ENCODE peak calls at places on chromosomes 3 and 15, in nine cellular contexts. Z, T, P, N, H, V, L, E and K are unnamed samples.

GRCh38 chr3:11507719-11508118 is 136.0 kb downstream of the VGLL4 start:
- DNase-seq in Z (no peak), T (no peak), P (peak), N (no peak), H (no peak), V (no peak), L (no peak), E (no peak), K (no peak)

GRCh38 chr3:58659051-58659675 is 7.4 kb downstream of the FAM3D start:
- DNase-seq in Z (peak), T (peak), P (peak), N (peak), H (peak), V (peak), L (no peak), E (no peak), K (no peak)

GRCh38 chr3:138747229-138747628 is 87.5 kb downstream of the PIK3CB start:
- DNase-seq in Z (no peak), T (no peak), P (no peak), N (no peak), H (no peak), V (no peak), L (no peak), E (no peak), K (no peak)

GRCh38 chr3:88101142-88101541 is 42.1 kb downstream of the ZNF654 start:
- DNase-seq in Z (no peak), T (no peak), P (no peak), N (no peak), H (no peak), V (peak), L (no peak), E (no peak), K (no peak)

GRCh38 chr15:40330368-40330836 is 6.9 kb downstream of the INAFM2 start:
- DNase-seq in Z (no peak), T (no peak), P (peak), N (no peak), H (no peak), V (peak), L (no peak), E (no peak), K (no peak)

GRCh38 chr15:56942118-56942517 is 23.7 kb downstream of the TCF12 start:
- DNase-seq in Z (no peak), T (no peak), P (no peak), N (no peak), H (no peak), V (no peak), L (no peak), E (no peak), K (no peak)

GRCh38 chr3:195060531-195061385 is 210.2 kb downstream of the XXYLT1 start:
- DNase-seq in Z (no peak), T (peak), P (no peak), N (no peak), H (no peak), V (no peak), L (no peak), E (no peak), K (no peak)

GRCh38 chr3:116059421-116060096 is 385.7 kb downstream of the LSAMP start:
- DNase-seq in Z (peak), T (peak), P (peak), N (no peak), H (no peak), V (peak), L (no peak), E (peak), K (no peak)

GRCh38 chr3:157442729-157443128 is 6.1 kb downstream of the PTX3 start:
- DNase-seq in Z (no peak), T (no peak), P (peak), N (no peak), H (no peak), V (peak), L (no peak), E (no peak), K (no peak)

GRCh38 chr3:126098391-126098858 is 14.5 kb upstream of the SLC41A3 start:
- DNase-seq in Z (no peak), T (no peak), P (peak), N (no peak), H (no peak), V (no peak), L (no peak), E (no peak), K (no peak)

GRCh38 chr15:33756950-33757349 is 211.3 kb upstream of the CHRM5 start:
- DNase-seq in Z (no peak), T (no peak), P (no peak), N (no peak), H (no peak), V (no peak), L (no peak), E (no peak), K (no peak)

GRCh38 chr3:183555541-183556081 is at the start of gene KLHL6:
- DNase-seq in Z (no peak), T (no peak), P (no peak), N (peak), H (peak), V (no peak), L (peak), E (no peak), K (peak)

GRCh38 chr3:84136425-84136824 is 822.4 kb upstream of the CADM2 start:
- DNase-seq in Z (no peak), T (peak), P (no peak), N (no peak), H (no peak), V (no peak), L (no peak), E (no peak), K (no peak)

GRCh38 chr15:65916664-65917406 is 47.5 kb downstream of the RAB11A start:
- DNase-seq in Z (peak), T (peak), P (peak), N (peak), H (peak), V (peak), L (no peak), E (peak), K (peak)

GRCh38 chr3:72657666-72658065 is 190.6 kb downstream of the SHQ1 start:
- DNase-seq in Z (no peak), T (no peak), P (no peak), N (no peak), H (no peak), V (no peak), L (peak), E (no peak), K (no peak)

GRCh38 chr15:95132774-95133173 is 901.4 kb downstream of the MCTP2 start:
- DNase-seq in Z (no peak), T (no peak), P (peak), N (no peak), H (no peak), V (peak), L (no peak), E (no peak), K (no peak)

GRCh38 chr15:27222479-27222878 is 251.5 kb downstream of the GABRG3 start:
- DNase-seq in Z (no peak), T (no peak), P (no peak), N (no peak), H (no peak), V (peak), L (no peak), E (peak), K (no peak)

GRCh38 chr3:127375151-127375937 is 87.5 kb upstream of the PRR20G start:
- DNase-seq in Z (no peak), T (no peak), P (no peak), N (no peak), H (no peak), V (no peak), L (no peak), E (no peak), K (no peak)

GRCh38 chr15:89184367-89184766 is 37.0 kb downstream of the RLBP1 start:
- DNase-seq in Z (no peak), T (no peak), P (no peak), N (no peak), H (no peak), V (no peak), L (no peak), E (peak), K (no peak)

GRCh38 chr3:194577985-194578905 is 55.0 kb downstream of the TMEM44 start:
- DNase-seq in Z (no peak), T (no peak), P (peak), N (no peak), H (peak), V (peak), L (no peak), E (peak), K (no peak)

GRCh38 chr3:38960953-38961622 is 90.7 kb downstream of the SCN11A start:
- DNase-seq in Z (peak), T (peak), P (peak), N (peak), H (peak), V (peak), L (no peak), E (peak), K (no peak)

GRCh38 chr3:194877311-194878119 is 191.8 kb downstream of the FAM43A start:
- DNase-seq in Z (no peak), T (no peak), P (no peak), N (no peak), H (no peak), V (peak), L (no peak), E (no peak), K (no peak)

GRCh38 chr3:66097647-66098046 is 58.9 kb upstream of the MAGI1 start:
- DNase-seq in Z (no peak), T (no peak), P (no peak), N (no peak), H (no peak), V (no peak), L (no peak), E (no peak), K (no peak)

GRCh38 chr3:147797095-147797494 is 387.9 kb downstream of the ZIC1 start:
- DNase-seq in Z (no peak), T (no peak), P (no peak), N (no peak), H (peak), V (no peak), L (no peak), E (no peak), K (no peak)

GRCh38 chr3:70090322-70090913 is 90.9 kb downstream of the SAMMSON start:
- DNase-seq in Z (no peak), T (peak), P (peak), N (no peak), H (peak), V (peak), L (no peak), E (no peak), K (no peak)

GRCh38 chr15:73323374-73323955 is 45.3 kb downstream of the HCN4 start:
- DNase-seq in Z (no peak), T (no peak), P (no peak), N (no peak), H (no peak), V (no peak), L (no peak), E (no peak), K (no peak)

GRCh38 chr3:18501679-18502343 is 76.7 kb upstream of the SATB1 start:
- DNase-seq in Z (no peak), T (no peak), P (no peak), N (no peak), H (no peak), V (no peak), L (no peak), E (no peak), K (no peak)

GRCh38 chr15:77542491-77543001 is 90.2 kb downstream of the LINGO1 start:
- DNase-seq in Z (no peak), T (no peak), P (peak), N (no peak), H (no peak), V (peak), L (no peak), E (no peak), K (no peak)

GRCh38 chr15:89171136-89172072 is 50.0 kb downstream of the RLBP1 start:
- DNase-seq in Z (peak), T (peak), P (peak), N (peak), H (peak), V (peak), L (no peak), E (peak), K (no peak)

GRCh38 chr3:85670626-85671025 is 711.8 kb downstream of the CADM2 start:
- DNase-seq in Z (no peak), T (no peak), P (no peak), N (no peak), H (no peak), V (no peak), L (no peak), E (no peak), K (no peak)

GRCh38 chr3:15610083-15610482 is 8.5 kb downstream of the BTD start:
- DNase-seq in Z (no peak), T (no peak), P (peak), N (peak), H (no peak), V (peak), L (no peak), E (no peak), K (no peak)

GRCh38 chr3:124084398-124084881 is 92.5 kb upstream of the ROPN1 start:
- DNase-seq in Z (no peak), T (no peak), P (peak), N (no peak), H (no peak), V (no peak), L (no peak), E (no peak), K (no peak)

GRCh38 chr15:33871911-33872760 is 96.2 kb upstream of the CHRM5 start:
- DNase-seq in Z (no peak), T (peak), P (peak), N (no peak), H (no peak), V (peak), L (no peak), E (peak), K (no peak)

DNA sequence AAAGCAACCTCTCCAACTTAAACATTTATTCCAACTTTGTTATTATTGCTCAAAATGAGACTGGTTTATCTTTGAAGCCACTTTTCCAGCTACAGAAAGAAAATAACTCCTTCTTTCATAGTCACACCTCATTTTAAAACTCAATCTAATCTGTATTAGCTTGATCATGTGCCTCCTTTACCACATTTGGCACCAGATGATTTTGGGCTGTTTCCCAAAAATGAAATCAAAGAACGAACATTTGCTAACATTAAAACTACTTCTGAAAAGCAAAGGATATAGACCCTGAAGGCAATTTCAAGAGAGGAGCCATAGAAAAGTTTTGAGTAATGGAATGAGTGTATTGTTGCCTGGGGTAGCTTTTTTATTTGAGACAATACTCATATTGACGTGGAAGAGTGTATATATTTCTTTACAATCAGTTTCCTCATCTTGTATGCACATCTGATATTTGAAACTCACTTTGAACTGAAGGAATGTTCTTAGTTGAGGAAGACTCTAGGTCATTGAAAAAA is 152.8 kb upstream of the TBL1XR1 start:
- DNase-seq in Z (no peak), T (no peak), P (no peak), N (no peak), H (peak), V (peak), L (no peak), E (no peak), K (no peak)
- H3K4me3 ChIP-seq in Z (no peak), T (no peak), P (no peak), N (no peak), H (no peak), V (no peak), L (no peak), E (no peak), K (no peak)

GRCh38 chr3:171057075-171057474 is 30.6 kb upstream of the SLC2A2 start:
- DNase-seq in Z (no peak), T (no peak), P (no peak), N (no peak), H (no peak), V (no peak), L (no peak), E (no peak), K (no peak)

GRCh38 chr3:171054921-171055320 is 28.4 kb upstream of the SLC2A2 start:
- DNase-seq in Z (no peak), T (no peak), P (no peak), N (no peak), H (no peak), V (peak), L (no peak), E (no peak), K (no peak)

GRCh38 chr3:171055336-171056178 is 29.0 kb upstream of the SLC2A2 start:
- DNase-seq in Z (no peak), T (no peak), P (peak), N (no peak), H (peak), V (peak), L (no peak), E (no peak), K (no peak)

GRCh38 chr3:171056528-171056927 is 30.0 kb upstream of the SLC2A2 start:
- DNase-seq in Z (no peak), T (no peak), P (peak), N (no peak), H (peak), V (peak), L (no peak), E (no peak), K (no peak)

GRCh38 chr3:171054231-171054630 is 27.7 kb upstream of the SLC2A2 start:
- DNase-seq in Z (no peak), T (no peak), P (no peak), N (no peak), H (no peak), V (no peak), L (no peak), E (no peak), K (no peak)
- H3K4me3 ChIP-seq in Z (no peak), T (no peak), P (no peak), N (no peak), H (no peak), V (no peak), L (no peak), E (no peak), K (no peak)

GRCh38 chr3:134367412-134367811 is 6.8 kb downstream of the AMOTL2 start:
- DNase-seq in Z (no peak), T (no peak), P (no peak), N (no peak), H (no peak), V (no peak), L (no peak), E (no peak), K (no peak)
- H3K4me3 ChIP-seq in Z (no peak), T (no peak), P (no peak), N (no peak), H (no peak), V (no peak), L (no peak), E (no peak), K (no peak)

GRCh38 chr3:165193392-165194268 is 2.6 kb downstream of the SLITRK3 start:
- DNase-seq in Z (no peak), T (peak), P (no peak), N (no peak), H (no peak), V (no peak), L (no peak), E (no peak), K (no peak)

GRCh38 chr3:165195226-165195625 is 958 bp downstream of the SLITRK3 start:
- DNase-seq in Z (no peak), T (peak), P (no peak), N (no peak), H (no peak), V (no peak), L (no peak), E (no peak), K (no peak)

GRCh38 chr3:165192610-165193192 is 3.5 kb downstream of the SLITRK3 start:
- DNase-seq in Z (peak), T (peak), P (no peak), N (no peak), H (no peak), V (no peak), L (no peak), E (no peak), K (no peak)

GRCh38 chr3:165195628-165196576 is at the start of gene SLITRK3:
- DNase-seq in Z (no peak), T (peak), P (no peak), N (no peak), H (no peak), V (no peak), L (no peak), E (peak), K (no peak)

DNA sequence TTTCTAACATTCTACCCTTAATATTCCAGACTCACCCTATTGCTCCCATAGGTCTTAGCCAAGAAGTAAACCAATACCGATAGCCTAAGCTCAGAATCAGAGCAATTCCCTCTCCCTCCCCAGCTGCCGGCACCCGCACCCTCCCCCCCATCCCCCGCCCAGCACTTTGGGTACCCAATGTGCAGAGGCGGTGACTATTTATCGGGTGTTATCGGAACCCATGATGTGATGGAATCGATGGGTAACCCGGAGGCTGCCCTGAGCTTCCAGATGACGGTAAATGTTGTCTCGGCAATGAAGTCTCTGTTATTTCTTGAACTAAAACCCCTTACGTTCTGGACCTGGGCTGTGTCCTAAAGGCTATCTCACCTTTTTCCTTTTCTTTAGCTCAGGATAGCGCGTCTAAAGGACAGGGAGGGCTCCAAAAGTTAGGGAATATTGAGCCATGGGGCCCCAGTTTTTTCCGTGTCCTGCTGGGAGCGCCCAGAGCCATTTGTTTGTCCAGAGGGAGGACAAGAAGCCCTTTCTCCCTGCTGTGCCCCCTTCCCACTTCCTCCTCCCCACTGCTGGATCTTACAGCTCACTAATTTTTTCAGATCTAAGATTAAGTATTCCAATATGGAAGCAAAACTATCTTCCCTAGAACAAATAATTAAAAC is 1.6 kb downstream of the SLITRK3 start:
- DNase-seq in Z (no peak), T (peak), P (no peak), N (no peak), H (no peak), V (no peak), L (no peak), E (no peak), K (no peak)
- H3K4me3 ChIP-seq in Z (peak), T (peak), P (no peak), N (peak), H (no peak), V (no peak), L (no peak), E (no peak), K (no peak)

DNA sequence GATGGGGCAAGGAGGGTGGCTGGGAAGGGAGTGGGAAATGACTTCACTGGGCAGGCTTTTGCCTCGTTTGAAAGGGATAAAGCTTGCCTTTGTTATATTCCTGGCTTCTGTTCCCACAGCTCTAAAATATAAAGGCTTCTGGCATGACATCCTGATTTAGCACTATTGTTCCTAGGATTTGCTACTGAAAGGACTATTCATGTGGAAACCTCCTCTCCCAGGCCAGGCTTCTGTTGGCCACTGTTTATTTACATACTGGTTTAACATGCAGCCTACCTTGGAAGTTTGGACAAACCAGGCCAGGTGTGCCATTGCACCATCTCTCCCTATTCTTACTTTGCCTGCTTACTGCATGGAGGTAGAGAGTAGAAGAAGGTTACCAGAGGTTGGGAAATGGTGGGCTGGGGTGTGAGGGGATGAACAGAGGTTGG is 2.4 kb upstream of the LMCD1 start:
- DNase-seq in Z (peak), T (peak), P (no peak), N (peak), H (peak), V (no peak), L (no peak), E (no peak), K (no peak)
- H3K4me3 ChIP-seq in Z (no peak), T (peak), P (no peak), N (no peak), H (no peak), V (no peak), L (no peak), E (no peak), K (no peak)